ENCODE peak calls at places on chromosomes 3 and 15, in four cellular contexts. C is GM12878, L is H1, S is HepG2. O is an unnamed sample.

GRCh38 chr3:24305795-24306467 is 188.7 kb downstream of the THRB start:
- DNase-seq in L (peak), S (no peak), C (no peak), O (peak)

GRCh38 chr3:99842826-99843589 is 25.3 kb downstream of the CMSS1 start:
- DNase-seq in L (no peak), S (peak), C (no peak), O (no peak)

GRCh38 chr3:168341192-168341816 is 245.6 kb upstream of the GOLIM4 start:
- DNase-seq in C (no peak), S (no peak), L (no peak), O (no peak)

GRCh38 chr3:124209426-124209825 is 217.5 kb upstream of the ROPN1 start:
- DNase-seq in C (no peak), L (no peak), S (no peak), O (no peak)

GRCh38 chr15:81413851-81414250 is 39.8 kb upstream of the TMC3 start:
- DNase-seq in L (no peak), C (no peak), S (no peak), O (no peak)

GRCh38 chr15:41990691-41991090 is 18.3 kb upstream of the EHD4 start:
- DNase-seq in C (no peak), L (no peak), S (no peak), O (no peak)

GRCh38 chr3:177060492-177060891 is 136.8 kb downstream of the TBL1XR1 start:
- DNase-seq in S (no peak), L (no peak), C (no peak), O (no peak)

GRCh38 chr3:136818851-136819783 is at the start of gene SLC35G2:
- DNase-seq in S (peak), L (peak), C (no peak), O (no peak)

GRCh38 chr3:141462176-141462859 is 24.5 kb upstream of the RASA2 start:
- DNase-seq in C (no peak), S (no peak), L (no peak), O (no peak)

GRCh38 chr3:168047190-168047795 is 48.4 kb downstream of the GOLIM4 start:
- DNase-seq in S (peak), L (no peak), C (peak), O (peak)

GRCh38 chr3:59573911-59574310 is 524.1 kb upstream of the CFAP20DC start:
- DNase-seq in S (no peak), L (no peak), C (no peak), O (no peak)

GRCh38 chr3:100106531-100107155 is 7.7 kb downstream of the FILIP1L start:
- DNase-seq in C (no peak), L (no peak), S (no peak), O (no peak)

GRCh38 chr3:50237754-50238548 is 1.9 kb downstream of the GNAI2 start:
- DNase-seq in L (peak), S (no peak), C (peak), O (no peak)

GRCh38 chr3:138197058-138197457 is 10.0 kb downstream of the ARMC8 start:
- DNase-seq in C (no peak), L (no peak), S (no peak), O (no peak)

GRCh38 chr3:28130836-28131235 is 110.6 kb upstream of the CMC1 start:
- DNase-seq in C (no peak), L (no peak), S (no peak), O (no peak)

GRCh38 chr15:70845616-70846360 is 8.2 kb downstream of the LARP6 start:
- DNase-seq in L (no peak), C (no peak), S (no peak), O (no peak)

GRCh38 chr3:42013652-42014442 is 51.9 kb upstream of the ULK4 start:
- DNase-seq in C (no peak), L (peak), S (no peak), O (no peak)

GRCh38 chr3:49378249-49378899 is 20.2 kb upstream of the GPX1 start:
- DNase-seq in S (peak), C (no peak), L (no peak), O (no peak)

GRCh38 chr3:64174328-64174727 is 50.9 kb downstream of the PRICKLE2 start:
- DNase-seq in C (no peak), L (no peak), S (peak), O (no peak)

GRCh38 chr3:60294181-60294580 is 957.1 kb downstream of the FHIT start:
- DNase-seq in L (no peak), C (no peak), S (no peak), O (no peak)

GRCh38 chr3:29319798-29320197 is 38.9 kb downstream of the RBMS3 start:
- DNase-seq in S (no peak), L (no peak), C (no peak), O (no peak)
- H3K9ac ChIP-seq in S (no peak), L (no peak), C (no peak), O (no peak)

DNA sequence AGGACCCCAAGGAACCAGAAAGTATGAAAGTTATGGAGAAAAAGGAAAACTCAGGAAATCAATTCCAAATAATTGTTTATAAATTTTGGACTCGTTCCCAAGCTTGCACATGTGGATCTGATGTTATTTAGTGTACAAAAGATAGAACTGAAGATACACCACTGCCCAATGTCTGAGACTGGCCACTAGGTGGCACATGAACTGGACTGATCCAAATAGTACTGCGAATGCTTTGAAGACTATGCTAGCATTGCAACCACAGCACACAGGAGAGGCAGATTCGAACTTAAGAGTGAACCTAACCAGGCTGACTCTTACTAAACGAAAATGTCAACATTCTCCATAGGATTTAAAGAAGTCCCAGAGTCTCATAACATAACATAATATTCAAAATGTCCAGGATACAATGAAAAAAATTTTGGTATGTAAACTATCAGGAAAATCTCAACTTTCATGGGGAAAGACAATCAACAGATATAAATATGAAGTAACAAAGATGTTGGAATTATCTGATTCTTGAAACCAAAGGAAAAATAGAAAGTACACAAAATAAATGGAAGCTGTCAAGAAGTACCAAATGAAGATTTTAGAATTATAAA is 596.7 kb downstream of the FGF12 start:
- DNase-seq in L (peak), C (peak), S (peak), O (peak)
- TF ChIP-seq SUZ12 in L (no peak), C (no peak), S (no peak), O (no peak)

DNA sequence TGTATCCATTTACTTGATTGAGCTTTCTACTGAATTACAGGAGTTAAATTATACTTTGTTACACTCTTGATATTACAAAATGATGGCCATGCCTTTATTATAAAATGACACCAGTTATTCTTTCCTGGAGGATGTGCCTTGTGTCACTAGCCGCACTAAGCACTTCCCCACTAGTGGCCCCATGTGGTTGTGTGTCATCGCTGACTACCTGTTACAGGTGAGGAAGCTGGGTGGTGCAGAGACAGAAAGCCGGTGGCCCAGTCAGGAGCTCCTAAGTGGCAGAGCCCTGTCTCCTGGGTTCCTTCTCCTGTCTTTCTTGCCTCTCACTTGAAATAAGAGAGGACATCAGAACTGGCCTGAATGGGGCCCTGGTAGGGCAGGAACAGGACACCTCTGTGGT is 96.8 kb downstream of the IGF1R start:
- DNase-seq in C (no peak), L (no peak), S (no peak), O (no peak)
- TF ChIP-seq YY1 in C (no peak), L (no peak), S (no peak), O (no peak)

DNA sequence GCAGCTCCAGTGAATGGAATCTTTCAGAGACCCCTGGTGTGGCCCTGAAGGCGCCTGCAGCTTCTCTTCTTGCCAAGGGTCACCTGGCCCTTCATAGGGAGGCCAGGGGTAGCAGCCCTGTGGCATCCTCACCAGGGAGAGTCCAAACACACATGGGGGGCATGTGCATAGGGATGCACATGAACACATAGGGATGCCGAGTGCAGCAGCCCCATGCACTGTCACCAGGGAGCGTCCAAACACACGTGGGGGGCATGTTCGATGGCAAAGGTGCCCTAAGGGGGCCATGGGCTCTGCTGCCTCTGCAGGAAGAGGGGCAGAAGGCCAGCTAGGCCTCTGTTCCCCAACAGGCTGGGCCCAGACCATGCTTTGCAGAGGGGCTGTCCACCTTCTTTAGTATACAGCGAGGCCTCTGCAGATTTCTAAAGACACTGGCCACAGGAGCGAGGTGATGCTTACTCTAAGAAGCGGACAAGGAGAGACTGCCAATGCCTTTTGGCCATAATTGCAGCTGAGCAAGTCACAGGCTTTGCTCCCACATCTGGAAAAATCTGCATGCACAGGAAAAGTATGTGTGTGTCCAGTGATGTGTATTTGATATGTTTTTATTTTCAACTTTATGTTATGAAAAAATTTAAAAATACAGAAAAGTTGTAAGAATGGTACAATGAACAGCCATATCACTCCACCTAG is 20.9 kb downstream of the ANAPC13 start:
- DNase-seq in L (peak), C (no peak), S (no peak), O (no peak)
- H3K9ac ChIP-seq in L (peak), C (no peak), S (no peak), O (peak)

GRCh38 chr15:93065641-93066045 is 23.4 kb downstream of the RGMA start:
- DNase-seq in C (no peak), L (no peak), S (no peak), O (no peak)
- TF ChIP-seq SUZ12 in C (no peak), L (no peak), S (no peak), O (no peak)

GRCh38 chr3:14391033-14391432 is 11.4 kb upstream of the SLC6A6 start:
- DNase-seq in L (no peak), S (peak), C (no peak), O (no peak)
- TF ChIP-seq YY1 in L (no peak), S (no peak), C (no peak), O (no peak)

O was measured in NT2/D1.